ENCODE peak calls at places on chromosomes 13 and 19, in five cellular contexts. T is HCT116, E is H1, G is HepG2, Q is SK-N-SH. M is an unnamed sample.

GRCh38 chr13:109790071-109790470 is 3.7 kb upstream of the IRS2 start:
- DNase-seq in T (no peak), E (no peak), G (no peak), Q (no peak), M (no peak)

GRCh38 chr19:4742717-4743646 is 19.3 kb upstream of the DPP9 start:
- DNase-seq in T (no peak), E (peak; percentile 69), G (no peak), Q (peak; percentile 82), M (no peak)

GRCh38 chr13:50124536-50125305 is 109.5 kb downstream of the KCNRG start:
- DNase-seq in T (no peak), E (peak; percentile 87), G (peak; percentile 33), Q (peak; percentile 99), M (no peak)

GRCh38 chr13:99357149-99357596 is 50.0 kb upstream of the GPR183 start:
- DNase-seq in T (no peak), E (peak; percentile 22), G (no peak), Q (no peak), M (no peak)

GRCh38 chr19:48644839-48645651 is 942 bp downstream of the CA11 start:
- DNase-seq in T (peak; percentile 69), E (peak; percentile 81), G (peak; percentile 53), Q (peak; percentile 80), M (peak; percentile 67)

GRCh38 chr13:50408068-50408467 is 392.8 kb downstream of the KCNRG start:
- DNase-seq in T (no peak), E (no peak), G (no peak), Q (no peak), M (no peak)

GRCh38 chr13:100230813-100231575 is 142.1 kb downstream of the PCCA start:
- DNase-seq in T (no peak), E (no peak), G (no peak), Q (no peak), M (no peak)

GRCh38 chr19:9945319-9945966 is 9.1 kb upstream of the OLFM2 start:
- DNase-seq in T (no peak), E (no peak), G (peak; percentile 10), Q (peak; percentile 78), M (no peak)

GRCh38 chr19:35006342-35006998 is 6.3 kb downstream of the GRAMD1A start:
- DNase-seq in T (no peak), E (no peak), G (peak; percentile 99), Q (no peak), M (no peak)

GRCh38 chr19:19591133-19591825 is 27.2 kb downstream of the PBX4 start:
- DNase-seq in T (no peak), E (no peak), G (peak; percentile 23), Q (no peak), M (peak; percentile 66)

GRCh38 chr19:48938256-48938655 is 4.8 kb downstream of the DHDH start:
- DNase-seq in T (no peak), E (no peak), G (no peak), Q (no peak), M (no peak)

GRCh38 chr13:26943748-26944147 is 183.2 kb upstream of the GPR12 start:
- DNase-seq in T (no peak), E (no peak), G (no peak), Q (no peak), M (no peak)

GRCh38 chr19:49391581-49392399 is 3.7 kb downstream of the KASH5 start:
- DNase-seq in T (peak; percentile 60), E (peak; percentile 82), G (peak; percentile 63), Q (peak; percentile 88), M (peak; percentile 75)

GRCh38 chr19:36409841-36410240 is 8.6 kb downstream of the ZFP82 start:
- DNase-seq in T (no peak), E (no peak), G (no peak), Q (no peak), M (no peak)
- TF ChIP-seq JUND in T (no peak), E (no peak), G (no peak), Q (no peak), M (no peak)

GRCh38 chr13:53844747-53845146 is 816.1 kb downstream of the OLFM4 start:
- DNase-seq in T (no peak), E (no peak), G (no peak), Q (no peak), M (no peak)
- TF ChIP-seq JUND in T (no peak), E (no peak), G (no peak), Q (no peak), M (no peak)

GRCh38 chr19:47569331-47569730 is 3.6 kb downstream of the ZNF541 start:
- DNase-seq in T (no peak), E (no peak), G (no peak), Q (no peak), M (no peak)

GRCh38 chr19:47572635-47573034 is 313 bp downstream of the ZNF541 start:
- DNase-seq in T (no peak), E (no peak), G (no peak), Q (no peak), M (no peak)

GRCh38 chr19:47573076-47574026 is at the start of gene ZNF541:
- DNase-seq in T (no peak), E (no peak), G (no peak), Q (peak; percentile 88), M (peak; percentile 53)
- TF ChIP-seq JUND in T (no peak), E (no peak), G (no peak), Q (no peak), M (no peak)

DNA sequence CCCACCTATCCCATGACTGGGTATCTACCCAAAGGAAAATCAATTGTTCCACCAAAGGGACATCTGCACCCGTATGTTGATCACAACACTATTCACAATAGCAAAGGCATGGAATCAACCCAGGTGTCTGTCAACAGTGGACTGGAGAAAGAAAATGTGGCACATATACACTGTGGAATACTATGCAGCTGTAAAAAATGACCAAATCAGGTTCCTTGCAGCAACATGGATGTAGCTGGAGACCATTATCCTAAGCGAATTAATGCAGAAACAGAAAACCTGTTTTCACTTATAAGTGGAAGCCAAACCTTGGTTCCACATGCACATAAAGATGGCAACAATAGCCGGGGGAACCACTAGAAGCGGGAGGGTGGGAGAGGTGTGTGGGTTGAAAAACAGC is 228.6 kb downstream of the UQCRFS1 start:
- DNase-seq in T (no peak), E (no peak), G (no peak), Q (no peak), M (no peak)
- TF ChIP-seq JUND in T (no peak), E (no peak), G (no peak), Q (no peak), M (no peak)

GRCh38 chr19:51094696-51095279 is 12.1 kb upstream of the KLK14 start:
- DNase-seq in T (no peak), E (peak; percentile 83), G (peak; percentile 13), Q (peak; percentile 89), M (peak; percentile 56)
- TF ChIP-seq JUND in T (no peak), E (no peak), G (no peak), Q (no peak), M (no peak)

DNA sequence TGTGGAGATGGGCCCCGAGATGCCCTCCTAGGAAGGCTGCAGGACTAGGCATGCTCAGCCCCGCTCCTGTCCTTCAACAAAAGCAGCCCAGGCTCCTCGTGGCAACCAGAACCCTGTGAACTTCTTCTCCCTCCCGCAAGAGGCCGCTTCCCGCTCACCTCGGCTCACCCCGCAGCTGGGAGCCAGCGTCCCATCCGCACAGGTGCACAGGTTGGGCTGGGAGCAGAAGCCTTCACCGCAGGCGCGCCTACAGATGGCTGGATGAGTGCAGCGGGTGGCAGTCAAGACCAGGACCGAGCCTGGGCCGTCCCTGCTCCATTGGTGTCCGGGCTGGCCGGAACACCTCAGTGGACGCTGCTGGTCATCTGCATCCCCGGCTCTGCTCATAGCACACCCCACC is 3.4 kb downstream of the FBN3 start:
- DNase-seq in T (no peak), E (no peak), G (no peak), Q (no peak), M (peak; percentile 42)
- TF ChIP-seq JUND in T (no peak), E (no peak), G (no peak), Q (no peak), M (no peak)